ENCODE peak calls at places on chromosomes 1 and 21, in nine cellular contexts. B is substantia nigra; S is stimulated activated CD4-positive, alpha-beta T cell treated with anti-CD3 and anti-CD28 coated beads, Interleukin-2, amount 100 ng/mL, for 48 hours; L is WTC11; H is cardiac muscle cell; W is KBM-7; E is foreskin fibroblast; I is cardiac fibroblast; G is CD8-positive, alpha-beta T cell. P is an unnamed sample.

GRCh38 chr1:201229771-201230635 is 39.4 kb downstream of the IGFN1 start:
- DNase-seq in H (no peak), I (peak), G (no peak), S (no peak), W (no peak), B (no peak), L (no peak), E (peak), P (peak)

GRCh38 chr1:161166669-161167548 is 683 bp downstream of the PPOX start:
- DNase-seq in I (no peak), H (peak), G (no peak), L (peak), E (no peak), S (no peak), B (no peak), W (peak), P (no peak)

GRCh38 chr1:107865627-107866026 is 99.4 kb downstream of the VAV3 start:
- DNase-seq in B (no peak), I (no peak), E (no peak), G (no peak), W (no peak), L (no peak), S (no peak), H (no peak), P (no peak)

GRCh38 chr1:244302889-244303609 is 148.7 kb downstream of the ADSS2 start:
- DNase-seq in B (no peak), W (no peak), S (no peak), H (no peak), G (no peak), E (peak), I (peak), L (no peak), P (peak)

GRCh38 chr1:1624443-1625403 is 7.2 kb upstream of the MMP23B start:
- DNase-seq in H (peak), B (no peak), L (no peak), G (peak), I (peak), W (no peak), S (no peak), E (no peak), P (no peak)

GRCh38 chr1:151281225-151281968 is 702 bp upstream of the ZNF687 start:
- DNase-seq in B (peak), H (peak), L (peak), S (peak), E (peak), I (peak), G (peak), W (peak), P (peak)

GRCh38 chr21:20662523-20662922 is 335.7 kb upstream of the NCAM2 start:
- DNase-seq in B (no peak), I (no peak), L (peak), S (no peak), E (no peak), G (no peak), H (no peak), W (no peak), P (no peak)

GRCh38 chr1:8392522-8392921 is 74.6 kb downstream of the SLC45A1 start:
- DNase-seq in S (no peak), L (no peak), W (no peak), I (peak), G (no peak), B (no peak), E (no peak), H (no peak), P (no peak)

GRCh38 chr21:46003575-46004007 is 22.0 kb downstream of the COL6A1 start:
- DNase-seq in E (no peak), B (no peak), G (no peak), H (no peak), W (no peak), I (no peak), S (no peak), L (no peak), P (no peak)

GRCh38 chr1:235206533-235207201 is 45.6 kb upstream of the RBM34 start:
- DNase-seq in G (no peak), I (no peak), B (no peak), S (no peak), E (peak), H (no peak), L (no peak), W (no peak), P (peak)

GRCh38 chr1:8424539-8425116 is 106.7 kb downstream of the SLC45A1 start:
- DNase-seq in S (no peak), E (no peak), G (peak), H (peak), B (no peak), L (peak), I (peak), W (peak), P (peak)

GRCh38 chr1:228083871-228084278 is 1.4 kb downstream of the ARF1 start:
- DNase-seq in S (no peak), B (no peak), E (no peak), L (no peak), W (no peak), H (no peak), I (peak), G (no peak), P (no peak)

GRCh38 chr1:234675561-234675960 is 65.6 kb upstream of the IRF2BP2 start:
- DNase-seq in S (no peak), I (no peak), G (no peak), H (no peak), W (no peak), L (no peak), E (no peak), B (no peak), P (no peak)

GRCh38 chr1:205251576-205251975 is 23.8 kb downstream of the TMCC2 start:
- DNase-seq in I (no peak), B (no peak), L (no peak), E (no peak), H (no peak), G (no peak), W (no peak), S (no peak), P (no peak)

GRCh38 chr1:36814774-36815173 is 219.5 kb downstream of the GRIK3 start:
- DNase-seq in L (no peak), I (no peak), G (no peak), S (no peak), B (no peak), H (no peak), W (no peak), E (no peak), P (no peak)

GRCh38 chr1:118364882-118365281 is 179.9 kb upstream of the SPAG17 start:
- DNase-seq in E (no peak), W (no peak), I (no peak), S (no peak), H (no peak), L (no peak), B (no peak), G (no peak), P (no peak)

GRCh38 chr1:185938396-185938795 is 204.2 kb downstream of the HMCN1 start:
- DNase-seq in E (no peak), W (no peak), B (no peak), G (no peak), L (no peak), S (no peak), H (no peak), I (peak), P (no peak)

GRCh38 chr1:36503159-36503558 is 20.4 kb upstream of the CSF3R start:
- DNase-seq in E (no peak), L (no peak), B (no peak), S (no peak), W (no peak), G (no peak), I (no peak), H (no peak), P (no peak)

GRCh38 chr1:116962976-116963639 is 38.5 kb upstream of the CD101 start:
- DNase-seq in E (no peak), B (no peak), L (no peak), W (peak), I (no peak), G (no peak), H (no peak), S (no peak), P (no peak)

GRCh38 chr1:205962821-205963221 is 19.6 kb upstream of the SLC26A9 start:
- DNase-seq in S (no peak), E (no peak), L (no peak), I (no peak), B (no peak), G (no peak), W (no peak), H (no peak), P (no peak)

GRCh38 chr1:21673277-21673780 is 4.2 kb upstream of the RAP1GAP start:
- DNase-seq in W (peak), G (no peak), B (no peak), L (no peak), S (no peak), H (no peak), I (peak), E (peak), P (peak)

GRCh38 chr1:24970926-24971530 is 41.0 kb upstream of the RUNX3 start:
- DNase-seq in H (no peak), I (no peak), E (no peak), W (no peak), S (no peak), L (no peak), B (no peak), G (peak), P (no peak)

GRCh38 chr1:9084883-9085282 is 15.4 kb upstream of the SLC2A5 start:
- DNase-seq in W (no peak), L (no peak), B (no peak), I (peak), H (no peak), G (no peak), E (no peak), S (no peak), P (peak)

GRCh38 chr1:45640293-45640692 is 16.4 kb upstream of the CCDC17 start:
- DNase-seq in I (no peak), H (no peak), G (no peak), E (no peak), B (no peak), W (no peak), L (no peak), S (no peak), P (no peak)

GRCh38 chr1:37945743-37946702 is 830 bp downstream of the INPP5B start:
- DNase-seq in B (no peak), L (no peak), G (no peak), W (peak), I (peak), E (peak), S (no peak), H (no peak), P (peak)

GRCh38 chr1:224457782-224458144 is 23.2 kb upstream of the WDR26 start:
- DNase-seq in G (no peak), L (no peak), W (no peak), I (no peak), S (no peak), H (no peak), E (no peak), B (no peak), P (no peak)